ENCODE peak calls at places on chromosomes 11 and 22, in six cellular contexts. Z is stimulated activated CD8-positive, alpha-beta memory T cell treated with anti-CD3 and anti-CD28 coated beads, Interleukin-15, amount 100 ng/mL, for 4 hours; Q is Caki2; G is M059J; H is activated CD8-positive, alpha-beta memory T cell treated with anti-CD3 and anti-CD28 coated beads for 48 hours; I is Caco-2. L is an unnamed sample.

GRCh38 chr22:41021039-41021654 is 70.0 kb downstream of the RBX1 start:
- DNase-seq in Z (no peak), Q (peak), G (no peak), H (no peak), I (peak), L (no peak)

GRCh38 chr11:1832989-1833365 is 1.8 kb upstream of the SYT8 start:
- DNase-seq in Z (no peak), Q (no peak), G (no peak), H (no peak), I (no peak), L (no peak)

GRCh38 chr11:3745161-3745560 is 52.2 kb downstream of the NUP98 start:
- DNase-seq in Z (no peak), Q (no peak), G (no peak), H (no peak), I (no peak), L (no peak)

GRCh38 chr11:1888811-1889526 is 2.7 kb downstream of the PRR33 start:
- DNase-seq in Z (peak), Q (no peak), G (no peak), H (no peak), I (no peak), L (no peak)

GRCh38 chr11:117874253-117874909 is 2.1 kb downstream of the FXYD6 start:
- DNase-seq in Z (no peak), Q (no peak), G (peak), H (no peak), I (no peak), L (no peak)

GRCh38 chr22:31229402-31230140 is 17.5 kb downstream of the LIMK2 start:
- DNase-seq in Z (no peak), Q (no peak), G (peak), H (no peak), I (no peak), L (no peak)

GRCh38 chr11:48044577-48044976 is 64.2 kb downstream of the PTPRJ start:
- DNase-seq in Z (no peak), Q (no peak), G (no peak), H (no peak), I (no peak), L (no peak)

GRCh38 chr11:83069441-83070043 is 2.2 kb downstream of the RAB30 start:
- DNase-seq in Z (no peak), Q (no peak), G (no peak), H (no peak), I (no peak), L (no peak)

GRCh38 chr11:72751293-72752087 is 718 bp downstream of the ARAP1 start:
- DNase-seq in Z (no peak), Q (no peak), G (no peak), H (no peak), I (peak), L (no peak)

GRCh38 chr22:50269573-50270301 is 443 bp downstream of the MAPK11 start:
- DNase-seq in Z (no peak), Q (no peak), G (peak), H (no peak), I (no peak), L (no peak)

GRCh38 chr11:23988381-23989006 is 508.4 kb upstream of the LUZP2 start:
- DNase-seq in Z (no peak), Q (no peak), G (peak), H (no peak), I (peak), L (no peak)

GRCh38 chr11:43119275-43119970 is 192.4 kb upstream of the API5 start:
- DNase-seq in Z (no peak), Q (no peak), G (no peak), H (no peak), I (no peak), L (no peak)

GRCh38 chr11:282171-282570 is 4.0 kb downstream of the NLRP6 start:
- DNase-seq in Z (no peak), Q (no peak), G (no peak), H (no peak), I (no peak), L (no peak)

GRCh38 chr11:69088676-69089146 is 40.0 kb downstream of the TPCN2 start:
- DNase-seq in Z (peak), Q (peak), G (peak), H (peak), I (peak), L (peak)

GRCh38 chr11:67468056-67468455 is 995 bp downstream of the TMEM134 start:
- DNase-seq in Z (no peak), Q (no peak), G (peak), H (no peak), I (peak), L (no peak)